ENCODE peak calls at places on chromosome 1, in nine cellular contexts. L is foreskin fibroblast; H is CD4-positive, alpha-beta T cell; K is BE2C; A is AG04450; R is Peyer's patch; F is HFFc6; Z is bronchial epithelial cell; U is heart left ventricle. N is an unnamed sample.
A peak's percentile ranks its signal among the peaks of the same experiment; 100 is the strongest.

GRCh38 chr1:39081266-39082139 is 55.4 kb downstream of the NDUFS5 start:
- DNase-seq in A (no peak), F (no peak), K (peak; percentile 18), L (peak; percentile 55), R (no peak), H (peak; percentile 40), U (no peak), Z (no peak), N (peak; percentile 30)

GRCh38 chr1:71950579-71950978 is 331.8 kb downstream of the NEGR1 start:
- DNase-seq in F (no peak), Z (no peak), K (no peak), R (no peak), H (no peak), A (no peak), L (no peak), U (no peak), N (no peak)

GRCh38 chr1:246338546-246338945 is 168.5 kb downstream of the SMYD3 start:
- DNase-seq in K (no peak), L (no peak), H (no peak), A (no peak), R (no peak), F (no peak), Z (no peak), U (no peak), N (no peak)

GRCh38 chr1:42730002-42730401 is 10.0 kb downstream of the CLDN19 start:
- DNase-seq in Z (no peak), R (no peak), U (no peak), L (no peak), H (no peak), F (no peak), A (no peak), K (no peak), N (no peak)

GRCh38 chr1:60581455-60582220 is 500.7 kb upstream of the NFIA start:
- DNase-seq in U (no peak), Z (no peak), F (no peak), R (no peak), H (no peak), A (no peak), K (no peak), L (no peak), N (no peak)

GRCh38 chr1:43351421-43352350 is 7.1 kb upstream of the CDC20 start:
- DNase-seq in L (no peak), F (no peak), U (no peak), K (no peak), H (no peak), R (no peak), Z (no peak), A (no peak), N (no peak)

GRCh38 chr1:79012500-79012899 is 6.0 kb upstream of the ADGRL4 start:
- DNase-seq in Z (no peak), R (no peak), A (no peak), L (no peak), U (no peak), F (no peak), K (no peak), H (no peak), N (no peak)

GRCh38 chr1:41366428-41367101 is 5.3 kb downstream of the FOXO6 start:
- DNase-seq in R (no peak), H (peak; percentile 53), L (no peak), F (no peak), K (peak; percentile 40), A (no peak), Z (no peak), U (no peak), N (no peak)

GRCh38 chr1:88875595-88875994 is 15.8 kb downstream of the GTF2B start:
- DNase-seq in K (no peak), F (no peak), A (no peak), L (no peak), Z (no peak), U (no peak), H (no peak), R (no peak), N (no peak)

GRCh38 chr1:88876573-88877335 is 14.6 kb downstream of the GTF2B start:
- DNase-seq in Z (no peak), R (no peak), K (no peak), L (no peak), H (no peak), A (no peak), U (no peak), F (no peak), N (no peak)

GRCh38 chr1:88878731-88879130 is 12.6 kb downstream of the GTF2B start:
- DNase-seq in R (no peak), U (no peak), K (no peak), Z (no peak), F (no peak), H (no peak), L (no peak), A (no peak), N (no peak)

GRCh38 chr1:88877911-88878310 is 13.5 kb downstream of the GTF2B start:
- DNase-seq in L (no peak), R (no peak), U (no peak), A (no peak), K (no peak), Z (no peak), F (no peak), H (no peak), N (no peak)

DNA sequence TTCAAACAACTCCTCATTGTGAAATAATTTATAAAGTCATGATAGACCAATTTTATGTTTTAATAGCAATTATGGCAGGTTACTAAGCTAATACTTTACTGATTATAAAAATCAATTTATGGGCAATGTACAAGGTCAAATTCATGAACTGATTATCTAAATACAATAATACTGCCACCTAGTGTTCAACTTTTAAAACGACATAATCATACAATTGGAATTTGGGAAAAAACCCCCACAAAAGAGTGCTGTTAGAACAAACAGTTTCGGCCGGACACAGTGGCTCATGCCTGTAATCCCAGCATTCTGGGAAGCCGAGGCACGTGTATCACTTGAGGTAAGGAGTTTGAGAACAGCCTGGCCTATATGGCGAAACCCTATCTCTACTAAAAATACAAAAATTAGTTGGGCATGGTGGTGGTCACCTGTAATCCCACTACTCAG is 14.0 kb downstream of the GTF2B start:
- DNase-seq in R (no peak), L (peak; percentile 70), H (no peak), F (peak; percentile 28), A (no peak), U (no peak), K (no peak), Z (peak; percentile 52), N (peak; percentile 25)
- TF ChIP-seq CTCF in R (peak; percentile 55), L (peak; percentile 13), H (peak; percentile 90), F (peak; percentile 90), A (peak; percentile 51), U (peak; percentile 61), K (peak; percentile 18), Z (peak; percentile 22), N (peak; percentile 61)

GRCh38 chr1:11541236-11541635 is 62.3 kb downstream of the DISP3 start:
- DNase-seq in K (no peak), R (no peak), F (no peak), L (no peak), Z (no peak), A (no peak), U (no peak), H (no peak), N (no peak)

GRCh38 chr1:11538886-11539285 is 59.9 kb downstream of the DISP3 start:
- DNase-seq in K (no peak), R (no peak), U (no peak), H (no peak), F (no peak), L (no peak), Z (no peak), A (no peak), N (no peak)

GRCh38 chr1:11541956-11542355 is 63.0 kb downstream of the DISP3 start:
- DNase-seq in R (no peak), K (no peak), U (no peak), A (no peak), F (no peak), L (no peak), Z (no peak), H (no peak), N (no peak)

GRCh38 chr1:11540773-11541160 is 61.8 kb downstream of the DISP3 start:
- DNase-seq in K (no peak), F (no peak), A (no peak), R (no peak), U (no peak), L (no peak), Z (no peak), H (no peak), N (no peak)

GRCh38 chr1:11539850-11540772 is 61.2 kb downstream of the DISP3 start:
- DNase-seq in H (no peak), F (no peak), K (no peak), A (no peak), R (no peak), U (no peak), Z (peak; percentile 12), L (no peak), N (no peak)
- TF ChIP-seq CTCF in H (no peak), F (no peak), K (no peak), A (no peak), R (no peak), U (no peak), Z (no peak), L (no peak), N (no peak)

DNA sequence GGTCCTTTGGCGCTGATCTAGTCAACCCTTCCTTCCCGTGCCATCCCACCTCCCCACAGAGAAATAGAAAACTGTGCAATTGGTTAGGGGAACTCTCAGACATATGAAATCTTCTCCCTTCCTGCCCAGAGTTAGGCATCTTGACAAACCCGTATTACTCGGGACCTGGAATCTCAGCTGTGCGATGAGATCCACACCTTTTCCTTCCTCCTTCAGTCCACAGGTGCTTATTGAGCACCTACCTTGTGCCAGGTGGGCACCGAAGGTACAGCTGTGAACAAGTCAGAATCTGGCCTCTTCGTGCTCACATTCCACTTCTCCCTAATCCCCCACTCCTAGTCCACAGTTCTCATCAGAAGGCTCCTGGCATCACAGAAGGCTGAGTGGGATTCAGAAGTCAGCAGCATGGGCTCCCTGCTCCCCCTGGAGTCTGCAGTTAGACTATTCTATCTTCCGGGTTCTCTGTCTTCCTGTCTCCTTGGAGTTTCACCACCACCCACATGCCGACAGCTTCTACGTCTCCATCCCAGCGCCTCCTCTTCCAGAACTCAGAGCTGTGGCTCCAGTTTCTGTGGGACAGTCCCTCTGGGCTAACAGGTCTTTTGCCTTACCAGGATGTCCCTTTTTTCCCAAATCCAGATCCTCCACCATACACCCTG is 23.0 kb downstream of the KNCN start:
- DNase-seq in L (no peak), A (no peak), U (no peak), R (no peak), Z (no peak), H (no peak), F (no peak), K (no peak), N (no peak)
- TF ChIP-seq CTCF in L (no peak), A (peak; percentile 40), U (no peak), R (no peak), Z (no peak), H (no peak), F (peak; percentile 60), K (peak; percentile 1), N (peak; percentile 70)

GRCh38 chr1:152225678-152226077 is 1.7 kb upstream of the HRNR start:
- DNase-seq in L (no peak), Z (peak; percentile 98), R (no peak), U (no peak), F (no peak), A (no peak), H (no peak), K (no peak), N (peak; percentile 62)

GRCh38 chr1:152224093-152224492 is at the start of gene HRNR:
- DNase-seq in K (no peak), U (no peak), F (no peak), H (no peak), R (no peak), A (no peak), Z (no peak), L (no peak), N (no peak)

GRCh38 chr1:152228831-152229230 is 4.8 kb upstream of the HRNR start:
- DNase-seq in K (no peak), F (no peak), R (no peak), H (no peak), L (no peak), Z (peak; percentile 93), U (no peak), A (no peak), N (peak; percentile 71)

GRCh38 chr1:152227310-152227928 is 3.4 kb upstream of the HRNR start:
- DNase-seq in F (no peak), U (no peak), H (no peak), K (no peak), R (no peak), Z (peak; percentile 75), L (peak; percentile 21), A (no peak), N (peak; percentile 46)
- TF ChIP-seq CTCF in F (peak; percentile 19), U (no peak), H (no peak), K (no peak), R (no peak), Z (peak; percentile 48), L (no peak), A (no peak), N (peak; percentile 53)

N was measured in RWPE1.